ENCODE peak calls at places on chromosomes 5 and 9, in nine cellular contexts. A is posterior cingulate gyrus; P is A549; Y is bronchial epithelial cell; F is stimulated activated naive CD4-positive, alpha-beta T cell; Q is T-helper 2 cell; I is T-cell; M is GDM1; B is foreskin keratinocyte. G is an unnamed sample.

GRCh38 chr5:93890657-93891056 is 149.3 kb upstream of the POU5F2 start:
- DNase-seq in Y (no peak), M (no peak), P (no peak), B (no peak), A (no peak), F (no peak), Q (no peak), I (no peak), G (no peak)

GRCh38 chr5:176364765-176365662 is at the start of gene ARL10:
- DNase-seq in M (no peak), Q (peak; percentile 55), P (no peak), I (peak; percentile 42), Y (peak; percentile 7), F (peak; percentile 33), A (peak; percentile 93), B (no peak), G (peak; percentile 41)

GRCh38 chr9:33858346-33858869 is 41.4 kb downstream of the UBE2R2 start:
- DNase-seq in F (no peak), Q (no peak), M (no peak), Y (peak; percentile 21), I (no peak), P (peak; percentile 11), B (no peak), A (no peak), G (no peak)

GRCh38 chr9:19703702-19704101 is 85.1 kb downstream of the SLC24A2 start:
- DNase-seq in F (no peak), I (no peak), P (no peak), M (no peak), Q (no peak), A (no peak), B (no peak), Y (peak; percentile 41), G (no peak)

GRCh38 chr9:88923653-88924284 is 67.5 kb upstream of the S1PR3 start:
- DNase-seq in I (no peak), F (peak; percentile 17), Y (no peak), M (no peak), A (no peak), P (no peak), B (no peak), Q (peak; percentile 69), G (no peak)

GRCh38 chr5:64487283-64487682 is 18.5 kb upstream of the RGS7BP start:
- DNase-seq in F (no peak), A (no peak), B (no peak), P (no peak), Y (peak; percentile 71), M (no peak), I (no peak), Q (no peak), G (no peak)

GRCh38 chr5:150616024-150616470 is 24.4 kb upstream of the SYNPO start:
- DNase-seq in Y (no peak), A (no peak), P (no peak), F (no peak), Q (no peak), I (no peak), B (no peak), M (no peak), G (peak; percentile 82)

GRCh38 chr9:128323192-128323730 is 622 bp downstream of the COQ4 start:
- DNase-seq in I (no peak), Q (no peak), B (no peak), Y (peak; percentile 40), M (no peak), F (no peak), P (no peak), A (no peak), G (no peak)

GRCh38 chr9:97907051-97907450 is 15.2 kb downstream of the TRMO start:
- DNase-seq in I (no peak), Y (no peak), P (no peak), Q (peak; percentile 45), M (no peak), F (no peak), B (no peak), A (no peak), G (no peak)

GRCh38 chr9:129814432-129815223 is 9.3 kb downstream of the TOR1A start:
- DNase-seq in I (no peak), P (no peak), Q (no peak), M (no peak), A (no peak), Y (no peak), F (no peak), B (no peak), G (no peak)

GRCh38 chr9:82934949-82935348 is 128.0 kb downstream of the RASEF start:
- DNase-seq in F (no peak), Y (peak; percentile 94), I (no peak), Q (no peak), P (peak; percentile 96), A (no peak), B (peak; percentile 62), M (no peak), G (no peak)

GRCh38 chr9:107989099-107989498 is 499.5 kb upstream of the KLF4 start:
- DNase-seq in P (no peak), I (no peak), Y (no peak), A (no peak), M (no peak), Q (no peak), B (no peak), F (no peak), G (no peak)

GRCh38 chr5:91229031-91229623 is 154.0 kb downstream of the ARRDC3 start:
- DNase-seq in P (no peak), F (no peak), M (no peak), A (no peak), I (no peak), Q (no peak), B (peak; percentile 29), Y (peak; percentile 92), G (no peak)

GRCh38 chr5:172806897-172807672 is 27.0 kb upstream of the ERGIC1 start:
- DNase-seq in B (peak; percentile 60), Q (peak; percentile 94), A (no peak), F (peak; percentile 54), Y (peak; percentile 86), M (peak; percentile 85), I (peak; percentile 83), P (peak; percentile 98), G (peak; percentile 95)

GRCh38 chr5:173326501-173326960 is 1.7 kb downstream of the STC2 start:
- DNase-seq in A (peak; percentile 35), B (peak; percentile 74), Y (peak; percentile 50), I (no peak), F (no peak), Q (no peak), M (no peak), P (no peak), G (no peak)

GRCh38 chr9:119322137-119322695 is 47.0 kb downstream of the BRINP1 start:
- DNase-seq in P (no peak), A (peak; percentile 85), F (no peak), M (no peak), B (no peak), I (no peak), Y (no peak), Q (no peak), G (no peak)

GRCh38 chr9:91047993-91048607 is 246.5 kb downstream of the SYK start:
- DNase-seq in A (no peak), Q (peak; percentile 96), Y (peak; percentile 76), M (no peak), P (no peak), F (no peak), B (peak; percentile 44), I (no peak), G (no peak)

GRCh38 chr5:151721812-151722391 is 35.2 kb upstream of the SPARC start:
- DNase-seq in F (no peak), Y (peak; percentile 52), Q (no peak), A (no peak), B (no peak), I (no peak), P (no peak), M (no peak), G (no peak)

GRCh38 chr5:150396247-150396646 is 16.5 kb downstream of the CD74 start:
- DNase-seq in F (no peak), B (no peak), I (no peak), M (no peak), A (no peak), Y (no peak), Q (no peak), P (no peak), G (no peak)

GRCh38 chr9:98318834-98319478 is 63.5 kb upstream of the TBC1D2 start:
- DNase-seq in Q (no peak), I (no peak), Y (peak; percentile 49), B (no peak), P (peak; percentile 14), F (no peak), M (no peak), A (no peak), G (no peak)

GRCh38 chr5:17132444-17133083 is 84.9 kb upstream of the BASP1 start:
- DNase-seq in Q (peak; percentile 11), B (no peak), I (no peak), P (peak; percentile 37), A (no peak), M (no peak), F (no peak), Y (peak; percentile 46), G (no peak)

GRCh38 chr9:70412678-70413426 is 1.6 kb downstream of the KLF9 start:
- DNase-seq in I (peak; percentile 18), B (no peak), F (peak; percentile 58), M (no peak), Y (peak; percentile 37), A (peak; percentile 96), P (peak; percentile 28), Q (peak; percentile 32), G (peak; percentile 83)

GRCh38 chr5:146620663-146621051 is 104.7 kb upstream of the GPR151 start:
- DNase-seq in M (no peak), I (no peak), B (no peak), A (peak; percentile 84), F (no peak), P (no peak), Y (no peak), Q (no peak), G (no peak)

GRCh38 chr5:116573279-116573616 is 1.4 kb downstream of the SEMA6A start:
- DNase-seq in P (peak; percentile 7), B (no peak), F (no peak), A (peak; percentile 88), Q (no peak), M (no peak), Y (no peak), I (no peak), G (peak; percentile 50)

GRCh38 chr9:126116351-126117157 is 210.1 kb upstream of the MVB12B start:
- DNase-seq in B (no peak), A (peak; percentile 32), Q (no peak), P (no peak), I (no peak), Y (no peak), F (no peak), M (no peak), G (no peak)

GRCh38 chr5:77087484-77088291 is 603 bp upstream of the ZBED3 start:
- DNase-seq in M (no peak), F (no peak), A (peak; percentile 86), P (no peak), Y (peak; percentile 47), I (no peak), Q (no peak), B (no peak), G (peak; percentile 21)

GRCh38 chr5:147391781-147392180 is 118.1 kb downstream of the DPYSL3 start:
- DNase-seq in Q (peak; percentile 8), A (no peak), M (no peak), I (no peak), F (no peak), P (peak; percentile 56), B (peak; percentile 40), Y (peak; percentile 86), G (peak; percentile 48)

GRCh38 chr5:40464461-40464860 is 215.3 kb upstream of the PTGER4 start:
- DNase-seq in Q (no peak), A (no peak), B (no peak), I (no peak), M (no peak), Y (peak; percentile 47), F (no peak), P (no peak), G (no peak)

GRCh38 chr9:37761511-37761910 is 7.9 kb downstream of the TRMT10B start:
- DNase-seq in Y (peak; percentile 13), M (no peak), B (no peak), I (no peak), Q (no peak), A (no peak), F (no peak), P (no peak), G (no peak)

GRCh38 chr5:157198277-157199058 is 17.8 kb downstream of the ITK start:
- DNase-seq in I (no peak), Q (peak; percentile 73), A (no peak), F (no peak), P (no peak), Y (no peak), B (no peak), M (no peak), G (peak; percentile 30)

GRCh38 chr9:91245432-91246313 is 116.0 kb downstream of the AUH start:
- DNase-seq in M (no peak), Q (peak; percentile 82), P (peak; percentile 60), A (no peak), Y (peak; percentile 80), B (peak; percentile 4), F (no peak), I (no peak), G (no peak)